ENCODE peak calls at places on chromosomes 2 and 18, in seven cellular contexts. F, C, M, J, U, Y and W are unnamed samples.

GRCh38 chr2:212619954-212620353 is 81.4 kb upstream of the ERBB4 start:
- DNase-seq in J (no peak), C (no peak), Y (no peak), U (no peak), F (no peak), M (no peak), W (no peak)

GRCh38 chr18:57353940-57354461 is 1.6 kb downstream of the ST8SIA3 start:
- DNase-seq in F (no peak), Y (no peak), C (peak; percentile 56), J (peak; percentile 23), U (peak; percentile 85), M (peak; percentile 56), W (peak; percentile 54)

GRCh38 chr18:2570772-2571199 is 519 bp downstream of the METTL4 start:
- DNase-seq in M (peak; percentile 82), F (peak; percentile 82), J (peak; percentile 74), C (peak; percentile 73), U (peak; percentile 79), Y (peak; percentile 72), W (peak; percentile 44)

GRCh38 chr2:68328901-68329300 is 9.2 kb upstream of the CNRIP1 start:
- DNase-seq in Y (no peak), U (no peak), F (no peak), J (no peak), C (no peak), M (no peak), W (no peak)

GRCh38 chr2:237966250-237966564 is 607 bp upstream of the UBE2F start:
- DNase-seq in U (no peak), M (no peak), J (no peak), Y (no peak), C (no peak), F (no peak), W (no peak)

GRCh38 chr2:48471048-48471474 is 58.9 kb upstream of the STON1 start:
- DNase-seq in M (peak; percentile 86), J (no peak), C (no peak), F (no peak), Y (peak; percentile 40), U (peak; percentile 82), W (peak; percentile 6)

GRCh38 chr18:40607741-40608140 is 1347.3 kb upstream of the PIK3C3 start:
- DNase-seq in U (no peak), C (no peak), Y (no peak), F (no peak), J (no peak), M (peak; percentile 29), W (no peak)

GRCh38 chr2:99605036-99605435 is 115.2 kb upstream of the REV1 start:
- DNase-seq in F (no peak), C (no peak), Y (no peak), J (no peak), U (no peak), M (no peak), W (no peak)

GRCh38 chr2:96815326-96816126 is 542 bp upstream of the CNNM3 start:
- DNase-seq in M (peak; percentile 65), F (no peak), Y (no peak), U (peak; percentile 60), J (peak; percentile 45), C (peak; percentile 55), W (no peak)

GRCh38 chr2:232502901-232503791 is 15.5 kb upstream of the ECEL1 start:
- DNase-seq in Y (no peak), F (no peak), J (no peak), U (peak; percentile 79), C (peak; percentile 32), M (peak; percentile 45), W (peak; percentile 72)

GRCh38 chr18:75525331-75525730 is 97.8 kb upstream of the SMIM21 start:
- DNase-seq in M (no peak), Y (no peak), C (no peak), J (no peak), U (no peak), F (no peak), W (no peak)

GRCh38 chr2:65315042-65315441 is 87.4 kb downstream of the ACTR2 start:
- DNase-seq in J (no peak), F (no peak), M (no peak), U (no peak), C (no peak), Y (no peak), W (no peak)

GRCh38 chr2:235170016-235170415 is 218.2 kb downstream of the SH3BP4 start:
- DNase-seq in Y (no peak), J (no peak), C (no peak), U (no peak), F (no peak), M (peak; percentile 65), W (no peak)

GRCh38 chr18:31648966-31649429 is 35.4 kb downstream of the B4GALT6 start:
- DNase-seq in J (no peak), U (peak; percentile 77), M (peak; percentile 36), C (no peak), Y (no peak), F (no peak), W (no peak)

GRCh38 chr2:171712051-171712450 is 24.8 kb downstream of the DYNC1I2 start:
- DNase-seq in U (no peak), Y (no peak), J (no peak), F (no peak), M (peak; percentile 84), C (no peak), W (no peak)

GRCh38 chr2:241344925-241345651 is 11.0 kb upstream of the FARP2 start:
- DNase-seq in U (no peak), Y (no peak), J (no peak), M (no peak), C (no peak), F (no peak), W (no peak)

GRCh38 chr2:128315122-128315828 is 3.4 kb downstream of the HS6ST1 start:
- DNase-seq in U (peak; percentile 5), C (peak; percentile 4), F (peak; percentile 30), M (no peak), Y (no peak), J (no peak), W (no peak)

GRCh38 chr2:128313076-128313836 is 5.4 kb downstream of the HS6ST1 start:
- DNase-seq in F (peak; percentile 26), U (peak; percentile 44), M (peak; percentile 59), Y (no peak), J (peak; percentile 16), C (peak; percentile 26), W (peak; percentile 39)

GRCh38 chr2:128315829-128316776 is 2.6 kb downstream of the HS6ST1 start:
- DNase-seq in J (peak; percentile 17), M (peak; percentile 43), F (peak; percentile 57), C (no peak), Y (no peak), U (peak; percentile 41), W (no peak)

GRCh38 chr2:128314026-128314347 is 4.7 kb downstream of the HS6ST1 start:
- DNase-seq in U (no peak), J (peak; percentile 12), M (no peak), F (peak; percentile 30), Y (no peak), C (no peak), W (no peak)

DNA sequence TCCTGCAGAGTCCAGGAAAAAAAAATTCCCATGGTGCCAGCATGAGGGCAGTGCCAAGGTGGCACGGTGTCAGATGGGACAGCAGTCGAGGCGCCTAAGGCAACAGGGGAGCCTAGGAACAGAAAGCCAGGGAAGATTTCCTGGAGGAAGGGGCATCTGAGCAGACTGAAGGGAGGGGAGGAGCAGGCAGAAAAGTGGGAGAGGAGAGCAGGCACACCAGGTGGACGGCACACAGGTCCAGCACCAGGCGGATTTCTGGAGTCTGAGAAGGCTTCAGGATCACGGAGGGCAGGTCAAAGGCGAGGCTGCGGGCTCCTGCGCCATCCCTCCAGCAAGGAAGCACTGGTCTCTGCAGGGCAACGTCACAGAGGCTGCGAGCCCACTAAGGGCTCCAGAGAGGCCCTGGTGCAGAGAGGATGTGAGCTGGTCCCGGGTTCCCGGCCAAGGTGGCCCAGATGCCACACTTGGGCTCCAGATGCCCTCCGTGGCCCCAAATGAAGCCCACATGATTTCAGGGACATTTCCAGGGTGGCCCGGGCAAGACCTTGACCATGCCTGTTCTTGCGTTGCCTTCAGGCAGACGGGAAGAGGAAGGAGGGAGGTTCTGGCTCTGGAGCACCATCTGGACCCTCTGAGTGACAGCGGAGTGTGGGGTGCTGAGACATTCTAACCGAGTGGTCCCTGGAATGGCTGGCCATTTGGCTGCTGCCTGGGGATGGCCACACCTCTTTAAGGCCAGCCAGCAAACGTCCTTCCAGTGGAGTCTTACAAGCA is 4.1 kb downstream of the HS6ST1 start:
- DNase-seq in U (peak; percentile 3), Y (no peak), F (peak; percentile 57), C (peak; percentile 68), J (peak; percentile 15), M (no peak), W (no peak)
- H3K36me3 ChIP-seq in U (no peaks in the 10 kb centered on the region), Y (no peaks in the 10 kb centered on the region), F (no peaks in the 10 kb centered on the region), C (no peaks in the 10 kb centered on the region), J (no peaks in the 10 kb centered on the region), M (no peaks in the 10 kb centered on the region), W (no peaks in the 10 kb centered on the region)

DNA sequence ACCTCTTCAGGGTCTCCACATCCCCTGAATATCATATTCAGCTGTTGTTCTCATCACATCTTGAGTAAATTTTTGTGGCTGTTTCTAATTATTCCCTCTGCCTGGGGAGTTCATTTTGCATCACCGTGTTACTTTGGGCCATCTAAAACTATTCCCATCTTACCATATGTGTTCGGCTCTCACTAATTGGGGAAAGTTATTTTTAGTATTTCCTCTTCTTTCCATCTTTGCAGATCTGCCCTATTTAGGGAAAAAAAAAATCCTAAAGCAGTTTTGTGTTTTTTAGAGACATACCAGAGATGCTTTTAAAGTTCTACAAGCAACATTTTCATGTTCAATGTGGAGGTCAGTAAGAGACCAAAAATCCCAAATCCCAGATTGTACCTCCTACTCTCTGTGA is 111.4 kb upstream of the NDUFV2 start:
- DNase-seq in F (no peak), M (no peak), C (no peak), Y (no peak), J (no peak), U (no peak), W (no peak)
- H3K4me1 ChIP-seq in F (no peaks in the 10 kb centered on the region), M (no peaks in the 10 kb centered on the region), C (peaks cover 28% of the 10 kb centered on the region), Y (no peaks in the 10 kb centered on the region), J (no peaks in the 10 kb centered on the region), U (no peaks in the 10 kb centered on the region), W (no peaks in the 10 kb centered on the region)

DNA sequence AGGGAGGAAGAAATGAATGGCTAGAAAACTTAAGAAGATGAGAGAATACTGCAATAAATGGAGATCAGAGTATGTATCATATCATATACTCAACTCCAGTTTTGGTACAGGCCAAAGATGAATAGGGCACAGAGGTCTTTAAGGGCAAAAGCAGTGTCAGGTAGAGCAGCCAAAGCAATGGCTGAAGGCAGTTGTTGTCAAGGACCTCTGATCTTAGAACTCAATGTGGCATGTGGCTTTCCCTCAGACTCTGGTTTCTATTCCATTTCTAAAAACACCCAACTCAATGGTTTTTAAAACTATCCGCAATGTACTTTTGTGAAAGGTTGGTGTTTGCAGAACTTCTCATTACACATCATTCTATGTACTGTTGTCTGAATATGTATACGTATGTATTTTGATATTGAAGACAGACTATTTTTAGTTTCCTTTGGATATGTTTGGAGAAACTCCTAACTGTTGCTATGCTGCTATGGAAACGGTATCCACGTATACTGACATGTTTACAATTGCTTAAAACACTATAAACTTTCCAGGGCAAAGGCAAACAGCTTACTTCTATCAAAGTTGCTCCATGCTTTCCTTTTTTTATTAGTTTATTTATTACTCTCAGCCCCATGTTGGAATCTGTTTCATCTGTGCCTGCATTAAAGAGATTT is 58.1 kb upstream of the PELI1 start:
- DNase-seq in M (peak; percentile 53), C (no peak), F (no peak), J (no peak), U (peak; percentile 73), Y (no peak), W (no peak)
- H3K4me3 ChIP-seq in M (no peak overlapping the region), C (no peak overlapping the region), F (no peak overlapping the region), J (no peak overlapping the region), U (no peak overlapping the region), Y (no peak overlapping the region), W (no peak overlapping the region)

GRCh38 chr2:183164111-183165015 is 40.1 kb downstream of the NUP35 start:
- DNase-seq in U (no peak), C (no peak), M (peak; percentile 7), Y (no peak), J (no peak), F (no peak), W (no peak)

GRCh38 chr2:183162362-183162761 is 38.1 kb downstream of the NUP35 start:
- DNase-seq in J (no peak), Y (no peak), C (no peak), U (no peak), F (no peak), M (peak; percentile 5), W (no peak)

GRCh38 chr2:183166210-183166609 is 42.0 kb downstream of the NUP35 start:
- DNase-seq in F (no peak), M (no peak), C (no peak), Y (no peak), U (no peak), J (no peak), W (no peak)
- H3K36me3 ChIP-seq in F (peaks cover 11% of the 10 kb centered on the region), M (peaks cover 3% of the 10 kb centered on the region), C (no peaks in the 10 kb centered on the region), Y (no peaks in the 10 kb centered on the region), U (no peaks in the 10 kb centered on the region), J (no peaks in the 10 kb centered on the region), W (no peaks in the 10 kb centered on the region)